ENCODE peak calls at places on chromosomes 2 and 18, in nine cellular contexts. One of them, this sample, is unnamed.

GRCh38 chr2:161104054-161104553 is 56.1 kb upstream of the TANK start:
- DNase-seq in glutamatergic neuron: no peak
- DNase-seq in colonic mucosa: no peak
- DNase-seq in OCI-LY7: peak
- DNase-seq in cardiac fibroblast: peak
- DNase-seq in PC-3: peak
- DNase-seq in psoas muscle: no peak
- DNase-seq in nephron progenitor cell: no peak
- DNase-seq in neural progenitor cell: no peak
- DNase-seq in this sample: no peak

GRCh38 chr2:15980605-15981098 is 40.3 kb downstream of the MYCN start:
- DNase-seq in neural progenitor cell: peak
- DNase-seq in colonic mucosa: no peak
- DNase-seq in glutamatergic neuron: no peak
- DNase-seq in PC-3: no peak
- DNase-seq in nephron progenitor cell: no peak
- DNase-seq in psoas muscle: no peak
- DNase-seq in OCI-LY7: no peak
- DNase-seq in cardiac fibroblast: no peak
- DNase-seq in this sample: no peak

GRCh38 chr2:233816771-233817170 is 37.6 kb downstream of the HJURP start:
- DNase-seq in nephron progenitor cell: no peak
- DNase-seq in cardiac fibroblast: no peak
- DNase-seq in glutamatergic neuron: no peak
- DNase-seq in psoas muscle: no peak
- DNase-seq in OCI-LY7: no peak
- DNase-seq in colonic mucosa: no peak
- DNase-seq in neural progenitor cell: no peak
- DNase-seq in PC-3: no peak
- DNase-seq in this sample: no peak

GRCh38 chr2:237120956-237121720 is 35.4 kb downstream of the COPS8 start:
- DNase-seq in colonic mucosa: no peak
- DNase-seq in cardiac fibroblast: peak
- DNase-seq in nephron progenitor cell: no peak
- DNase-seq in PC-3: no peak
- DNase-seq in neural progenitor cell: no peak
- DNase-seq in psoas muscle: no peak
- DNase-seq in OCI-LY7: no peak
- DNase-seq in glutamatergic neuron: no peak
- DNase-seq in this sample: no peak

GRCh38 chr18:68472701-68473295 is 242.1 kb downstream of the TMX3 start:
- DNase-seq in glutamatergic neuron: no peak
- DNase-seq in psoas muscle: no peak
- DNase-seq in colonic mucosa: no peak
- DNase-seq in PC-3: no peak
- DNase-seq in OCI-LY7: no peak
- DNase-seq in neural progenitor cell: no peak
- DNase-seq in nephron progenitor cell: no peak
- DNase-seq in cardiac fibroblast: no peak
- DNase-seq in this sample: no peak

GRCh38 chr18:64929026-64929425 is 780.1 kb upstream of the LINC00305 start:
- DNase-seq in glutamatergic neuron: no peak
- DNase-seq in neural progenitor cell: no peak
- DNase-seq in PC-3: peak
- DNase-seq in nephron progenitor cell: no peak
- DNase-seq in psoas muscle: no peak
- DNase-seq in colonic mucosa: no peak
- DNase-seq in cardiac fibroblast: peak
- DNase-seq in OCI-LY7: no peak
- DNase-seq in this sample: no peak

GRCh38 chr2:110106642-110107041 is 9.0 kb downstream of the MALL start:
- DNase-seq in neural progenitor cell: no peak
- DNase-seq in OCI-LY7: no peak
- DNase-seq in glutamatergic neuron: no peak
- DNase-seq in cardiac fibroblast: peak
- DNase-seq in PC-3: peak
- DNase-seq in colonic mucosa: peak
- DNase-seq in psoas muscle: no peak
- DNase-seq in nephron progenitor cell: no peak
- DNase-seq in this sample: peak

GRCh38 chr2:60460577-60461420 is 92.7 kb downstream of the BCL11A start:
- DNase-seq in PC-3: no peak
- DNase-seq in glutamatergic neuron: no peak
- DNase-seq in colonic mucosa: no peak
- DNase-seq in OCI-LY7: no peak
- DNase-seq in psoas muscle: no peak
- DNase-seq in cardiac fibroblast: no peak
- DNase-seq in nephron progenitor cell: no peak
- DNase-seq in neural progenitor cell: no peak
- DNase-seq in this sample: no peak

GRCh38 chr2:23757686-23758433 is 169.1 kb downstream of the ATAD2B start:
- DNase-seq in PC-3: peak
- DNase-seq in glutamatergic neuron: no peak
- DNase-seq in nephron progenitor cell: no peak
- DNase-seq in psoas muscle: no peak
- DNase-seq in colonic mucosa: peak
- DNase-seq in OCI-LY7: no peak
- DNase-seq in neural progenitor cell: no peak
- DNase-seq in cardiac fibroblast: peak
- DNase-seq in this sample: no peak

GRCh38 chr2:196383799-196384198 is 212.4 kb upstream of the STK17B start:
- DNase-seq in neural progenitor cell: no peak
- DNase-seq in cardiac fibroblast: no peak
- DNase-seq in psoas muscle: no peak
- DNase-seq in colonic mucosa: no peak
- DNase-seq in glutamatergic neuron: no peak
- DNase-seq in nephron progenitor cell: no peak
- DNase-seq in OCI-LY7: no peak
- DNase-seq in PC-3: no peak
- DNase-seq in this sample: no peak

GRCh38 chr2:75528221-75528977 is 32.3 kb downstream of the EVA1A start:
- DNase-seq in nephron progenitor cell: no peak
- DNase-seq in PC-3: peak
- DNase-seq in glutamatergic neuron: no peak
- DNase-seq in psoas muscle: no peak
- DNase-seq in neural progenitor cell: no peak
- DNase-seq in OCI-LY7: no peak
- DNase-seq in colonic mucosa: no peak
- DNase-seq in cardiac fibroblast: no peak
- DNase-seq in this sample: no peak

GRCh38 chr2:231521-232185 is 32.2 kb downstream of the SH3YL1 start:
- DNase-seq in neural progenitor cell: no peak
- DNase-seq in nephron progenitor cell: no peak
- DNase-seq in psoas muscle: no peak
- DNase-seq in OCI-LY7: no peak
- DNase-seq in glutamatergic neuron: no peak
- DNase-seq in colonic mucosa: no peak
- DNase-seq in cardiac fibroblast: no peak
- DNase-seq in PC-3: no peak
- DNase-seq in this sample: no peak

GRCh38 chr18:3148930-3149535 is 70.7 kb downstream of the MYOM1 start:
- DNase-seq in glutamatergic neuron: peak
- DNase-seq in nephron progenitor cell: peak
- DNase-seq in cardiac fibroblast: peak
- DNase-seq in PC-3: peak
- DNase-seq in colonic mucosa: no peak
- DNase-seq in OCI-LY7: no peak
- DNase-seq in psoas muscle: no peak
- DNase-seq in neural progenitor cell: no peak
- DNase-seq in this sample: no peak

GRCh38 chr18:56258178-56258577 is 380.2 kb downstream of the TXNL1 start:
- DNase-seq in glutamatergic neuron: no peak
- DNase-seq in OCI-LY7: no peak
- DNase-seq in colonic mucosa: no peak
- DNase-seq in cardiac fibroblast: peak
- DNase-seq in psoas muscle: no peak
- DNase-seq in nephron progenitor cell: no peak
- DNase-seq in PC-3: no peak
- DNase-seq in neural progenitor cell: no peak
- DNase-seq in this sample: no peak

GRCh38 chr2:132668189-132668833 is 1.7 kb downstream of the LYPD1 start:
- DNase-seq in colonic mucosa: no peak
- DNase-seq in neural progenitor cell: peak
- DNase-seq in psoas muscle: no peak
- DNase-seq in PC-3: peak
- DNase-seq in nephron progenitor cell: peak
- DNase-seq in cardiac fibroblast: no peak
- DNase-seq in OCI-LY7: no peak
- DNase-seq in glutamatergic neuron: peak
- DNase-seq in this sample: no peak

GRCh38 chr2:10897956-10898355 is 13.8 kb upstream of the KCNF1 start:
- DNase-seq in PC-3: no peak
- DNase-seq in nephron progenitor cell: no peak
- DNase-seq in OCI-LY7: no peak
- DNase-seq in colonic mucosa: no peak
- DNase-seq in neural progenitor cell: no peak
- DNase-seq in psoas muscle: no peak
- DNase-seq in cardiac fibroblast: peak
- DNase-seq in glutamatergic neuron: no peak
- DNase-seq in this sample: no peak

GRCh38 chr2:58527656-58528055 is 286.5 kb upstream of the FANCL start:
- DNase-seq in PC-3: no peak
- DNase-seq in cardiac fibroblast: no peak
- DNase-seq in psoas muscle: no peak
- DNase-seq in neural progenitor cell: no peak
- DNase-seq in nephron progenitor cell: no peak
- DNase-seq in OCI-LY7: no peak
- DNase-seq in colonic mucosa: no peak
- DNase-seq in glutamatergic neuron: no peak
- DNase-seq in this sample: no peak
- TF ChIP-seq CTCF in PC-3: no peak
- TF ChIP-seq CTCF in cardiac fibroblast: no peak
- TF ChIP-seq CTCF in psoas muscle: no peak
- TF ChIP-seq CTCF in neural progenitor cell: no peak
- TF ChIP-seq CTCF in nephron progenitor cell: no peak
- TF ChIP-seq CTCF in OCI-LY7: no peak
- TF ChIP-seq CTCF in colonic mucosa: no peak
- TF ChIP-seq CTCF in glutamatergic neuron: no peak
- TF ChIP-seq CTCF in this sample: no peak

DNA sequence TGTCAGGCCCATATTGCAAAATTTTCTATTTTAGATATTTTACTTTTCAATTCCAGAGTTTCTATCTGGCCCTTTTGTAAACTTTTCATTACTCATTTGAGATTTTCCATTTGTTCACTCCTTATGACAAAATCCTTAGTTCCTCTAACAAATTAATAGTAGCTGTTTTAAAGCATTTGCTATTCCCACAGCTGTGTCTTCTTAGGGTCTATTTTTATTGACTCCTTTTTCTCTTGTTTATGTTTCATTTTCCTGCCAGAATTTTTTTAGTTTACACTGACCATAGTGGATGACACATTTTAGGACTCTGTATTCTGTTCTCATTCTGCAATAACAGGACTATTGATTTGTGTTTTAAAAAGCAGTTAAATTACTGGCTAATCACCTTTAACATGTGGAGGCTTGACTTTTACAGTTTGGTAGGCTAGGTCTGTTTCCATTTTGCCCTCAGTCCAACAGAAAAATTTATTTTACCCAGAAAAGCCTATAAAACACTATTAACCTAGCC is 30.0 kb downstream of the PID1 start:
- DNase-seq in OCI-LY7: no peak
- DNase-seq in nephron progenitor cell: no peak
- DNase-seq in colonic mucosa: no peak
- DNase-seq in glutamatergic neuron: no peak
- DNase-seq in cardiac fibroblast: no peak
- DNase-seq in neural progenitor cell: no peak
- DNase-seq in psoas muscle: no peak
- DNase-seq in PC-3: no peak
- DNase-seq in this sample: no peak
- TF ChIP-seq CTCF in OCI-LY7: no peak
- TF ChIP-seq CTCF in nephron progenitor cell: no peak
- TF ChIP-seq CTCF in colonic mucosa: no peak
- TF ChIP-seq CTCF in glutamatergic neuron: no peak
- TF ChIP-seq CTCF in cardiac fibroblast: no peak
- TF ChIP-seq CTCF in neural progenitor cell: no peak
- TF ChIP-seq CTCF in psoas muscle: no peak
- TF ChIP-seq CTCF in PC-3: no peak
- TF ChIP-seq CTCF in this sample: no peak

GRCh38 chr2:138782378-138782777 is 2.2 kb upstream of the NXPH2 start:
- DNase-seq in OCI-LY7: no peak
- DNase-seq in glutamatergic neuron: no peak
- DNase-seq in neural progenitor cell: no peak
- DNase-seq in colonic mucosa: no peak
- DNase-seq in psoas muscle: no peak
- DNase-seq in nephron progenitor cell: no peak
- DNase-seq in cardiac fibroblast: no peak
- DNase-seq in PC-3: no peak
- DNase-seq in this sample: no peak

DNA sequence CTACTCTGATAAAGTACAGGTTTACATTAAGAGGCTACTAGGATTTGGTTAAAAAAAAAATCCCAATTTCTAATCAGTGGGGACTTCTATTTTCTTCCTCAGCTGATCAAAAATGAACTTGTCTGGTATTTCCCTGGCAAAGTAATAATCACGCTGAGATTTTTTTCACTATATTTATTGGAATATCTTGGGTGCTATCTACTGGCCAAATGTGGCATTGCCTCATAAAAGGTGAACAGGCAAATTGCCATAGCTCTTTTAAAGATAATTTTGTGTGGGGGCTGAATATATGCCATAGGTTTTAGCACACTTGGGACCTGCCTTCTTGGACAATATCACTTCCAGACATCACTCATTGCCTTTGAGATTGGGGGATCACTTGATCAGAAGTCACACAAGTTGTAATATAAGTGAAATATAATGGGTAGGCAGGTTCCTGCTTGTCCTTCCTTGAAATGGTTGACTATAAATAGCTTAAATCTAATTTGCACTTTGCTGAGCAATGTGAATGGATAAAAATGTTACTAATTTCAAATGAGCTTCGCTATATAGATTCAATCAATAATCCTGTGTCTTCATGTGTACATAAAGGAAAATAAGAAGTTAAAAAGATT is 7.0 kb upstream of the NXPH2 start:
- DNase-seq in colonic mucosa: no peak
- DNase-seq in glutamatergic neuron: no peak
- DNase-seq in psoas muscle: no peak
- DNase-seq in nephron progenitor cell: peak
- DNase-seq in neural progenitor cell: peak
- DNase-seq in PC-3: peak
- DNase-seq in cardiac fibroblast: peak
- DNase-seq in OCI-LY7: peak
- DNase-seq in this sample: no peak
- TF ChIP-seq CTCF in colonic mucosa: peak
- TF ChIP-seq CTCF in glutamatergic neuron: peak
- TF ChIP-seq CTCF in psoas muscle: peak
- TF ChIP-seq CTCF in nephron progenitor cell: peak
- TF ChIP-seq CTCF in neural progenitor cell: peak
- TF ChIP-seq CTCF in PC-3: peak
- TF ChIP-seq CTCF in cardiac fibroblast: peak
- TF ChIP-seq CTCF in OCI-LY7: peak
- TF ChIP-seq CTCF in this sample: peak

GRCh38 chr2:223101340-223102039 is 49.5 kb downstream of the KCNE4 start:
- DNase-seq in PC-3: peak
- DNase-seq in OCI-LY7: peak
- DNase-seq in neural progenitor cell: peak
- DNase-seq in glutamatergic neuron: peak
- DNase-seq in nephron progenitor cell: no peak
- DNase-seq in cardiac fibroblast: peak
- DNase-seq in psoas muscle: no peak
- DNase-seq in colonic mucosa: peak
- DNase-seq in this sample: peak
- TF ChIP-seq CTCF in PC-3: peak
- TF ChIP-seq CTCF in OCI-LY7: peak
- TF ChIP-seq CTCF in neural progenitor cell: peak
- TF ChIP-seq CTCF in glutamatergic neuron: peak
- TF ChIP-seq CTCF in nephron progenitor cell: peak
- TF ChIP-seq CTCF in cardiac fibroblast: peak
- TF ChIP-seq CTCF in psoas muscle: no peak
- TF ChIP-seq CTCF in colonic mucosa: peak
- TF ChIP-seq CTCF in this sample: peak

This sample was measured in esophagus muscularis mucosa.